ENCODE peak calls at places on chromosomes 3 and 15, in six cellular contexts. K, B, T, D, U and X are unnamed samples.
A peak's percentile ranks its signal among the peaks of the same experiment; 100 is the strongest.

GRCh38 chr3:114143817-114144216 is 35.0 kb downstream of the DRD3 start:
- DNase-seq in B (no peak), D (no peak), U (no peak), T (no peak), K (no peak), X (no peak)

GRCh38 chr15:78726870-78727551 is 84.3 kb downstream of the ADAMTS7 start:
- DNase-seq in T (peak; percentile 16), D (peak; percentile 48), B (no peak), K (no peak), U (no peak), X (no peak)

GRCh38 chr3:72177075-72178050 is 392.4 kb upstream of the PROK2 start:
- DNase-seq in T (peak; percentile 33), U (peak; percentile 40), D (peak; percentile 28), K (peak; percentile 55), B (peak; percentile 56), X (no peak)

GRCh38 chr3:151410891-151411559 is 26.5 kb upstream of the P2RY12 start:
- DNase-seq in U (no peak), D (no peak), B (no peak), K (no peak), T (peak; percentile 19), X (no peak)

GRCh38 chr3:125192190-125193035 is 20.1 kb downstream of the SLC12A8 start:
- DNase-seq in T (no peak), D (no peak), K (no peak), U (no peak), B (no peak), X (no peak)

GRCh38 chr15:20357139-20358065 is 184.2 kb downstream of the GOLGA6L6 start:
- DNase-seq in T (no peak), U (peak; percentile 25), B (no peak), K (no peak), D (no peak), X (peak; percentile 42)

GRCh38 chr3:46856576-46857471 is 6.4 kb downstream of the MYL3 start:
- DNase-seq in B (peak; percentile 5), U (peak; percentile 48), D (no peak), T (no peak), K (no peak), X (no peak)

GRCh38 chr15:61828008-61828407 is 232.2 kb downstream of the VPS13C start:
- DNase-seq in U (no peak), B (no peak), K (no peak), T (no peak), D (no peak), X (no peak)

GRCh38 chr3:162302983-162303624 is 806.5 kb downstream of the OTOL1 start:
- DNase-seq in K (no peak), T (peak; percentile 39), B (no peak), D (no peak), U (no peak), X (no peak)

GRCh38 chr3:23889401-23889800 is 27.4 kb downstream of the NKIRAS1 start:
- DNase-seq in T (no peak), U (no peak), D (no peak), K (no peak), B (no peak), X (no peak)

GRCh38 chr3:113231827-113232253 is 20.5 kb downstream of the BOC start:
- DNase-seq in K (no peak), D (no peak), B (no peak), T (peak; percentile 92), U (no peak), X (no peak)

GRCh38 chr3:51390186-51390585 is 899 bp upstream of the RBM15B start:
- DNase-seq in T (no peak), B (no peak), K (no peak), D (no peak), U (no peak), X (no peak)
- H3K4me3 ChIP-seq in T (no peak overlapping the region), B (peak overlapping the region; percentile 72), K (peak overlapping the region; percentile 77), D (peak overlapping the region; percentile 74), U (peak overlapping the region; percentile 75), X (peak overlapping the region; percentile 88)

GRCh38 chr3:43390255-43390588 is 103.9 kb downstream of the SNRK start:
- DNase-seq in U (no peak), K (no peak), T (no peak), D (no peak), B (no peak), X (peak; percentile 89)

GRCh38 chr3:43391621-43392020 is 105.3 kb downstream of the SNRK start:
- DNase-seq in U (no peak), D (no peak), K (no peak), T (no peak), B (no peak), X (peak; percentile 25)

GRCh38 chr3:43388188-43388587 is 101.8 kb downstream of the SNRK start:
- DNase-seq in K (no peak), D (no peak), B (no peak), U (no peak), T (no peak), X (peak; percentile 50)

GRCh38 chr3:43388909-43389308 is 102.6 kb downstream of the SNRK start:
- DNase-seq in B (no peak), T (no peak), K (no peak), U (no peak), D (no peak), X (no peak)

DNA sequence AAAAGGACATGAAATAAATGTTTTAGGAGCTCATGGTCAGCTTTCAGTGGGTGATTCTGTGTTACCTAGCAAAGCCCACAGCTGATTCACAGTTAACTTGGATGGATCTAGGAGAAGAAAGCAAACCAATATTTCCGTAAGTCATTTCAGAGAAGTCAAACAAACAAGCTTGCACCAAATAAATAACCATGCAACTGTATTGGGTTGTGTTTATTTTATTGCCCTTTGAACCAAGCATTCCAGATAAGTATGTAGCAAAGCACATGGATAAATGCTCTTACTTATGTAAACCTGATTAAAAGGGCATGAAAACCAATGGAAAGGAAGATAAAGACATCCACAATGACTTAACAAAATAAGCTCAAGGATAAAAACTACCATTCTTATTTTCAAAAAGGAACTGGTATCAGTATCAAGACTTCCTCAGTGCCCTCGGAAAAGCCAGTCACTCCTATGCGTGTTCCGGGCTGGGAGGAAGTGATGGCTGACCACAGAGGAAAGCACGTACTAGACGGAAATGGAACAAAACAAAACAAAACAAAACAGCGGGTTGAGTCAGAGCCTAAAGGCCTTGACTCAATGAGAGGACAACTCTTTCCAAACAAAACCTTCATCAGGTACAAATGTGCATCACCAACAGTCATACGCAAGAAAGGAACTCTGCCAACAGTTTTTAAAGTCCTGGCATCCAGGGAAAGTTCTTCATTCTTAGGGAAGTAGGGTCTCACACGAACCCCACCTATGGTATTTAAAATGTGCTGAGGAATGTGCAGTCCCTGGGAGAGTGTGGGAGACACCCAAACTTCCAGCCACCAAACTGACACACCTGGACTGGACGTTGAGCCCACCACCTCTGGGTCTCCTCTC is 103.3 kb downstream of the SNRK start:
- DNase-seq in U (peak; percentile 58), T (peak; percentile 88), D (no peak), K (no peak), B (peak; percentile 69), X (peak; percentile 76)
- H3K27ac ChIP-seq in U (peak overlapping the region; percentile 88), T (peak overlapping the region; percentile 77), D (peak overlapping the region; percentile 38), K (no peak overlapping the region), B (peak overlapping the region; percentile 89), X (peak overlapping the region; percentile 75)

GRCh38 chr3:189144645-189145044 is 27.1 kb upstream of the TPRG1 start:
- DNase-seq in B (no peak), T (no peak), U (no peak), K (no peak), D (peak; percentile 29), X (no peak)
- TF ChIP-seq CTCF in B (peak; percentile 51), T (peak; percentile 10), U (peak; percentile 44), K (peak; percentile 48), D (peak; percentile 21), X (no peak)

GRCh38 chr3:100483529-100483928 is 8.9 kb upstream of the TMEM45A start:
- DNase-seq in T (no peak), D (no peak), K (no peak), U (no peak), B (no peak), X (no peak)

GRCh38 chr3:100482181-100482580 is 10.2 kb upstream of the TMEM45A start:
- DNase-seq in B (no peak), T (no peak), U (no peak), D (no peak), K (no peak), X (no peak)

GRCh38 chr3:100480111-100480510 is 12.3 kb upstream of the TMEM45A start:
- DNase-seq in B (no peak), T (no peak), K (no peak), D (no peak), U (no peak), X (no peak)
- H3K4me3 ChIP-seq in B (no peak overlapping the region), T (no peak overlapping the region), K (no peak overlapping the region), D (no peak overlapping the region), U (no peak overlapping the region), X (no peak overlapping the region)

GRCh38 chr15:81298606-81299005 is 25.3 kb downstream of the STARD5 start:
- DNase-seq in U (no peak), T (no peak), K (no peak), D (no peak), B (no peak), X (no peak)

GRCh38 chr15:81297580-81298575 is 26.1 kb downstream of the STARD5 start:
- DNase-seq in T (no peak), D (no peak), B (no peak), K (no peak), U (no peak), X (no peak)

GRCh38 chr15:81296218-81296617 is 27.7 kb downstream of the STARD5 start:
- DNase-seq in U (no peak), T (no peak), D (no peak), K (no peak), B (no peak), X (no peak)

GRCh38 chr15:81296673-81297072 is 27.3 kb downstream of the STARD5 start:
- DNase-seq in D (peak; percentile 49), K (no peak), U (peak; percentile 50), T (no peak), B (peak; percentile 47), X (no peak)

GRCh38 chr15:81297147-81297572 is 26.8 kb downstream of the STARD5 start:
- DNase-seq in T (no peak), K (no peak), B (no peak), D (no peak), U (no peak), X (no peak)
- H3K27ac ChIP-seq in T (no peak overlapping the region), K (no peak overlapping the region), B (peak overlapping the region; percentile 67), D (peak overlapping the region; percentile 71), U (peak overlapping the region; percentile 74), X (no peak overlapping the region)

GRCh38 chr3:123036352-123037014 is 8.9 kb upstream of the SEMA5B start:
- DNase-seq in U (no peak), D (no peak), T (peak; percentile 25), B (no peak), K (no peak), X (no peak)
- TF ChIP-seq CTCF in U (no peak), D (no peak), T (no peak), B (peak; percentile 14), K (no peak), X (no peak)

DNA sequence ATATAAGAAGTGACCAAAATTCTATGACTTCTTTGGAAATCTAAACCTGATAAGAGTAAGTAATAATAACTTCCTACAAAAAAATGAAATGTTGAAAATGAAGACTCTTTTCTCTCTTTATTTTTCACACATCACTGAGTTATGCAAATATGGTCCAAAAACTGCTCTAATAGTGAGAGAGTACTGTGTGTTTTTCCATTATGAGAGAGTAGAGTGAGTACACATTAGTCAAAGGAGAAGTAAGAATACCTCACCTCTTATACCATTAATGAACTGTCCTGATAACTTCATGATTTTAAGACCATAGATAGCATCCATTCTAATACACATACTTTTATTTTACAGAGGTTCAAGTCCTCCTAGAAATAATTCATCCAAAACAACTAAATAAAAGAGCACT is 1310.2 kb downstream of the SI start:
- DNase-seq in T (no peak), B (no peak), D (no peak), K (no peak), U (no peak), X (no peak)
- H3K4me3 ChIP-seq in T (no peak overlapping the region), B (no peak overlapping the region), D (no peak overlapping the region), K (no peak overlapping the region), U (no peak overlapping the region), X (no peak overlapping the region)